ENCODE peak calls at places on chromosomes 4 and X, in five cellular contexts. Q, X, L, A and H are unnamed samples.

GRCh38 chr4:86664959-86665358 is 70.8 kb downstream of the PTPN13 start:
- DNase-seq in Q (no peak), X (no peak), L (no peak), A (no peak), H (no peak)

GRCh38 chr4:133565379-133565778 is 416.3 kb downstream of the PCDH10 start:
- DNase-seq in Q (peak), X (no peak), L (no peak), A (no peak), H (peak)

GRCh38 chr4:93633721-93634120 is 194.8 kb upstream of the ATOH1 start:
- DNase-seq in Q (no peak), X (no peak), L (no peak), A (no peak), H (no peak)

GRCh38 chr4:109334129-109334528 is 31.7 kb upstream of the COL25A1 start:
- DNase-seq in Q (no peak), X (no peak), L (no peak), A (no peak), H (no peak)

GRCh38 chrX:14779589-14779988 is 93.3 kb downstream of the FANCB start:
- DNase-seq in Q (no peak), X (no peak), L (no peak), A (no peak), H (no peak)

GRCh38 chr4:67713531-67714247 is 12.7 kb upstream of the UBA6 start:
- DNase-seq in Q (no peak), X (no peak), L (no peak), A (no peak), H (peak)

GRCh38 chr4:106864231-106864630 is 171.9 kb downstream of the DKK2 start:
- DNase-seq in Q (no peak), X (no peak), L (no peak), A (no peak), H (no peak)

GRCh38 chr4:8067945-8068894 is 90.4 kb downstream of the ABLIM2 start:
- DNase-seq in Q (no peak), X (no peak), L (no peak), A (no peak), H (no peak)

GRCh38 chr4:109184421-109184956 is 118.0 kb downstream of the COL25A1 start:
- DNase-seq in Q (no peak), X (no peak), L (no peak), A (no peak), H (no peak)

GRCh38 chr4:124060261-124060918 is 652.1 kb downstream of the ANKRD50 start:
- DNase-seq in Q (no peak), X (no peak), L (no peak), A (no peak), H (no peak)

GRCh38 chr4:52657317-52657629 is 1.8 kb downstream of the USP46 start:
- DNase-seq in Q (no peak), X (no peak), L (no peak), A (no peak), H (no peak)

GRCh38 chrX:47321386-47321785 is 49.0 kb upstream of the ZNF157 start:
- DNase-seq in Q (no peak), X (no peak), L (no peak), A (peak), H (no peak)

GRCh38 chrX:100905620-100906019 is 23.1 kb downstream of the XKRX start:
- DNase-seq in Q (no peak), X (no peak), L (no peak), A (no peak), H (no peak)

GRCh38 chr4:154082760-154083530 is 294.1 kb upstream of the SFRP2 start:
- DNase-seq in Q (no peak), X (no peak), L (no peak), A (no peak), H (peak)

GRCh38 chrX:149511081-149511480 is 6.0 kb upstream of the IDS start:
- DNase-seq in Q (peak), X (no peak), L (no peak), A (no peak), H (no peak)

GRCh38 chr4:34371676-34372075 is 1872.6 kb downstream of the ARAP2 start:
- DNase-seq in Q (no peak), X (no peak), L (no peak), A (no peak), H (no peak)

GRCh38 chr4:8319731-8320385 is 50.3 kb downstream of the HTRA3 start:
- DNase-seq in Q (no peak), X (no peak), L (no peak), A (no peak), H (no peak)

GRCh38 chrX:71107762-71108360 is 1.3 kb upstream of the CXorf65 start:
- DNase-seq in Q (no peak), X (no peak), L (no peak), A (no peak), H (no peak)

GRCh38 chrX:128619490-128619889 is 567.3 kb upstream of the ACTRT1 start:
- DNase-seq in Q (no peak), X (no peak), L (no peak), A (no peak), H (no peak)

GRCh38 chr4:88623097-88623496 is 30.8 kb downstream of the HERC3 start:
- DNase-seq in Q (peak), X (no peak), L (no peak), A (no peak), H (peak)

GRCh38 chr4:42466285-42466684 is 69.0 kb downstream of the SHISA3 start:
- DNase-seq in Q (no peak), X (no peak), L (no peak), A (no peak), H (no peak)

GRCh38 chr4:16029329-16029728 is 54.5 kb downstream of the PROM1 start:
- DNase-seq in Q (no peak), X (no peak), L (no peak), A (no peak), H (no peak)

GRCh38 chrX:26783512-26784225 is 567.7 kb downstream of the MAGEB5 start:
- DNase-seq in Q (peak), X (no peak), L (no peak), A (no peak), H (no peak)

GRCh38 chr4:14415146-14415545 is 587.1 kb upstream of the CPEB2 start:
- DNase-seq in Q (no peak), X (no peak), L (no peak), A (no peak), H (peak)

GRCh38 chrX:122565952-122566351 is 618.1 kb upstream of the GRIA3 start:
- DNase-seq in Q (no peak), X (no peak), L (no peak), A (no peak), H (peak)

GRCh38 chr4:2335729-2336101 is 73.8 kb upstream of the MXD4 start:
- DNase-seq in Q (no peak), X (no peak), L (no peak), A (no peak), H (no peak)

GRCh38 chr4:88110826-88111225 is 47.6 kb downstream of the ABCG2 start:
- DNase-seq in Q (peak), X (no peak), L (no peak), A (no peak), H (peak)

GRCh38 chrX:82218361-82218760 is 1016.5 kb downstream of the SH3BGRL start:
- DNase-seq in Q (peak), X (peak), L (no peak), A (no peak), H (no peak)

GRCh38 chrX:40262641-40263560 is 165.1 kb upstream of the BCOR start:
- DNase-seq in Q (peak), X (no peak), L (no peak), A (no peak), H (peak)